ENCODE peak calls at places on chromosomes 11 and 22, in seven cellular contexts. C, D, X, Z, A, N and R are unnamed samples.

GRCh38 chr22:33853200-33854097 is 66.8 kb downstream of the LARGE1 start:
- DNase-seq in C (no peak), D (peak; percentile 53), X (peak; percentile 19), Z (peak; percentile 47), A (no peak), N (peak; percentile 64), R (peak; percentile 66)

GRCh38 chr11:119599864-119600593 is 129.0 kb downstream of the NECTIN1 start:
- DNase-seq in C (no peak), D (no peak), X (no peak), Z (no peak), A (no peak), N (no peak), R (no peak)

GRCh38 chr22:27456696-27457503 is 344.7 kb downstream of the MN1 start:
- DNase-seq in C (no peak), D (no peak), X (no peak), Z (no peak), A (no peak), N (no peak), R (no peak)

GRCh38 chr22:30444632-30445437 is 19.3 kb downstream of the MTFP1 start:
- DNase-seq in C (peak; percentile 91), D (no peak), X (peak; percentile 41), Z (no peak), A (peak; percentile 84), N (peak; percentile 86), R (peak; percentile 73)

GRCh38 chr22:49056301-49056700 is 771.4 kb downstream of the BRD1 start:
- DNase-seq in C (no peak), D (no peak), X (no peak), Z (no peak), A (no peak), N (no peak), R (no peak)

GRCh38 chr11:109109916-109110315 is 312.1 kb upstream of the C11orf87 start:
- DNase-seq in C (no peak), D (no peak), X (no peak), Z (no peak), A (no peak), N (no peak), R (no peak)

GRCh38 chr22:32697331-32697995 is 104.0 kb upstream of the TIMP3 start:
- DNase-seq in C (no peak), D (no peak), X (peak; percentile 88), Z (no peak), A (no peak), N (no peak), R (no peak)

GRCh38 chr11:19311306-19312030 is 70.7 kb upstream of the E2F8 start:
- DNase-seq in C (peak; percentile 89), D (peak; percentile 19), X (peak; percentile 23), Z (peak; percentile 25), A (peak; percentile 62), N (peak; percentile 66), R (peak; percentile 29)

GRCh38 chr11:72716291-72716690 is 35.9 kb downstream of the ARAP1 start:
- DNase-seq in C (no peak), D (no peak), X (no peak), Z (no peak), A (no peak), N (peak; percentile 77), R (no peak)

GRCh38 chr11:110093407-110094297 is 460 bp downstream of the ZC3H12C start:
- DNase-seq in C (peak; percentile 74), D (no peak), X (peak; percentile 11), Z (peak; percentile 20), A (peak; percentile 40), N (peak; percentile 78), R (peak; percentile 33)

GRCh38 chr22:25484916-25485315 is 79.6 kb upstream of the GRK3 start:
- DNase-seq in C (no peak), D (no peak), X (no peak), Z (no peak), A (no peak), N (no peak), R (no peak)

GRCh38 chr11:74333193-74333592 is 21.8 kb upstream of the P4HA3 start:
- DNase-seq in C (no peak), D (no peak), X (no peak), Z (no peak), A (no peak), N (no peak), R (no peak)

GRCh38 chr11:64447717-64448598 is 89.0 kb downstream of the RPS6KA4 start:
- DNase-seq in C (no peak), D (peak; percentile 40), X (no peak), Z (peak; percentile 43), A (no peak), N (peak; percentile 41), R (no peak)

GRCh38 chr22:32531955-32532818 is 57.6 kb downstream of the FBXO7 start:
- DNase-seq in C (peak; percentile 67), D (no peak), X (peak; percentile 87), Z (no peak), A (peak; percentile 74), N (peak; percentile 79), R (no peak)

GRCh38 chr11:57792870-57793269 is 31.3 kb downstream of the CTNND1 start:
- DNase-seq in C (no peak), D (no peak), X (no peak), Z (no peak), A (no peak), N (no peak), R (no peak)

GRCh38 chr11:100151944-100152343 is 535.1 kb upstream of the ARHGAP42 start:
- DNase-seq in C (no peak), D (no peak), X (no peak), Z (no peak), A (no peak), N (no peak), R (no peak)

GRCh38 chr11:94706211-94706610 is 61.9 kb upstream of the AMOTL1 start:
- DNase-seq in C (no peak), D (no peak), X (no peak), Z (no peak), A (no peak), N (no peak), R (no peak)

GRCh38 chr11:86719781-86720463 is 47.5 kb upstream of the ME3 start:
- DNase-seq in C (no peak), D (no peak), X (no peak), Z (no peak), A (no peak), N (no peak), R (no peak)

GRCh38 chr11:42473116-42473515 is 838.7 kb upstream of the API5 start:
- DNase-seq in C (no peak), D (no peak), X (no peak), Z (no peak), A (peak; percentile 0), N (peak; percentile 1), R (no peak)

GRCh38 chr11:33376331-33377099 is 119.3 kb downstream of the HIPK3 start:
- DNase-seq in C (peak; percentile 70), D (no peak), X (no peak), Z (peak; percentile 41), A (no peak), N (peak; percentile 85), R (peak; percentile 34)
- TF ChIP-seq TAF1 in C (no peak), D (no peak), X (no peak), Z (no peak), A (no peak), N (no peak), R (no peak)

GRCh38 chr11:96162816-96163499 is 180.0 kb downstream of the MAML2 start:
- DNase-seq in C (no peak), D (no peak), X (no peak), Z (no peak), A (no peak), N (no peak), R (no peak)
- TF ChIP-seq TAF1 in C (no peak), D (no peak), X (no peak), Z (no peak), A (no peak), N (no peak), R (no peak)

GRCh38 chr11:8754241-8754640 is 71.6 kb downstream of the RPL27A start:
- DNase-seq in C (no peak), D (no peak), X (no peak), Z (no peak), A (no peak), N (no peak), R (no peak)
- TF ChIP-seq TAF1 in C (no peak), D (no peak), X (no peak), Z (no peak), A (no peak), N (no peak), R (no peak)

GRCh38 chr22:42883121-42883520 is 26.0 kb upstream of the ARFGAP3 start:
- DNase-seq in C (no peak), D (no peak), X (no peak), Z (no peak), A (no peak), N (no peak), R (no peak)
- TF ChIP-seq TAF1 in C (no peak), D (no peak), X (no peak), Z (no peak), A (no peak), N (no peak), R (no peak)

GRCh38 chr11:17692006-17692405 is 27.4 kb upstream of the MYOD1 start:
- DNase-seq in C (no peak), D (no peak), X (no peak), Z (no peak), A (no peak), N (no peak), R (no peak)

GRCh38 chr11:17684550-17684949 is 34.8 kb upstream of the MYOD1 start:
- DNase-seq in C (no peak), D (no peak), X (no peak), Z (no peak), A (peak; percentile 5), N (no peak), R (no peak)

GRCh38 chr11:17686185-17686980 is 33.0 kb upstream of the MYOD1 start:
- DNase-seq in C (no peak), D (no peak), X (no peak), Z (no peak), A (no peak), N (peak; percentile 89), R (no peak)

GRCh38 chr11:17691550-17691949 is 27.8 kb upstream of the MYOD1 start:
- DNase-seq in C (no peak), D (no peak), X (no peak), Z (no peak), A (no peak), N (no peak), R (no peak)

GRCh38 chr11:17687946-17688670 is 31.3 kb upstream of the MYOD1 start:
- DNase-seq in C (no peak), D (no peak), X (no peak), Z (no peak), A (no peak), N (no peak), R (no peak)
- TF ChIP-seq TAF1 in C (no peak), D (no peak), X (no peak), Z (no peak), A (no peak), N (no peak), R (no peak)

GRCh38 chr11:101706541-101706940 is 122.7 kb upstream of the TRPC6 start:
- DNase-seq in C (no peak), D (no peak), X (no peak), Z (no peak), A (no peak), N (no peak), R (no peak)
- TF ChIP-seq TAF1 in C (no peak), D (no peak), X (no peak), Z (no peak), A (no peak), N (no peak), R (no peak)